ENCODE peak calls at places on chromosomes 13 and 19, in ten cellular contexts. S is CD8-positive, alpha-beta T cell; Z is A673; L is mammary epithelial cell; W is dorsolateral prefrontal cortex; D is neural progenitor cell; G is cardiac muscle cell; H is AG04449; N is ascending aorta; M is ovary. I is an unnamed sample.

GRCh38 chr19:37334179-37335071 is 36.5 kb upstream of the ZNF527 start:
- DNase-seq in D (peak; percentile 95), H (peak; percentile 29), G (peak; percentile 96), W (peak; percentile 98), S (peak; percentile 90), N (peak; percentile 69), L (peak; percentile 84), Z (peak; percentile 97), M (peak; percentile 89), I (peak; percentile 92)

GRCh38 chr13:66210677-66211076 is 1019.5 kb downstream of the PCDH9 start:
- DNase-seq in W (no peak), M (no peak), Z (no peak), H (peak; percentile 85), G (no peak), L (no peak), N (no peak), D (no peak), S (no peak), I (no peak)

GRCh38 chr19:10871711-10872550 is 578 bp downstream of the CARM1 start:
- DNase-seq in H (no peak), W (no peak), D (peak; percentile 74), M (peak; percentile 80), S (peak; percentile 19), G (peak; percentile 60), N (no peak), L (peak; percentile 19), Z (peak; percentile 65), I (no peak)

GRCh38 chr19:10316229-10317044 is 622 bp upstream of the FDX2 start:
- DNase-seq in W (no peak), M (no peak), G (no peak), L (no peak), S (no peak), Z (no peak), H (no peak), D (no peak), N (no peak), I (no peak)

GRCh38 chr13:71290963-71291937 is 575.8 kb downstream of the DACH1 start:
- DNase-seq in H (no peak), S (peak; percentile 25), G (no peak), Z (peak; percentile 11), L (peak; percentile 43), W (no peak), M (peak; percentile 20), N (no peak), D (no peak), I (no peak)

GRCh38 chr13:45333973-45334922 is 6.7 kb downstream of the TPT1 start:
- DNase-seq in W (no peak), H (no peak), D (no peak), L (peak; percentile 42), N (no peak), G (no peak), Z (no peak), S (peak; percentile 49), M (no peak), I (no peak)

GRCh38 chr19:10421981-10422461 is 1.7 kb downstream of the PDE4A start:
- DNase-seq in S (no peak), H (no peak), D (no peak), M (no peak), L (no peak), N (no peak), G (no peak), W (no peak), Z (peak; percentile 53), I (no peak)

GRCh38 chr19:13260883-13261653 is 110.9 kb downstream of the IER2 start:
- DNase-seq in H (peak; percentile 36), M (no peak), L (peak; percentile 94), Z (no peak), S (no peak), N (no peak), W (no peak), D (no peak), G (no peak), I (no peak)

GRCh38 chr19:43798546-43799409 is 3.5 kb downstream of the LYPD5 start:
- DNase-seq in S (peak; percentile 63), N (no peak), D (peak; percentile 66), G (peak; percentile 7), H (no peak), Z (peak; percentile 39), M (peak; percentile 37), W (peak; percentile 55), L (peak; percentile 90), I (no peak)

GRCh38 chr13:112972258-112972657 is 3.2 kb downstream of the MCF2L start:
- DNase-seq in H (no peak), D (no peak), S (no peak), Z (no peak), G (no peak), M (no peak), W (no peak), N (no peak), L (no peak), I (no peak)
- TF ChIP-seq CTCF in H (no peak), D (no peak), S (no peak), Z (no peak), G (no peak), M (no peak), W (no peak), N (no peak), L (no peak), I (no peak)

DNA sequence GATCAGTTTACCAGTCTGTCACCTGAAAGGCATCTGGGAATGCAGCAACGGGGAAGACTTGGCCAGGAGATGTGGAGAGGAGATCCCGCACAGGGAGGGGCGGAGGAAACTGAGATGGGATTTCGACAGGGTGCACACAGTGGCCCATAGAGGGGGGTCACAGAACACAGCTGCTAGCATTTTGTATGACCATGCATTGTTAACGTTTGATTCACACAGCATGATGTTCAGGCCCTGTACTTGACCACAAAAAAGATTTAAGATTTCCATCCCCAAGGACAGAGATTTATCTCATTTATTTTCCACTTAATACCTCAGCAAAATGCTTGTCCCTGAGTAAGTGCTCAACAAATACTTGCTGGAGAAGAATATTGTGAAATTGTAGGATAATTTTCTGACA is 63.2 kb downstream of the RAB20 start:
- DNase-seq in L (no peak), N (no peak), H (no peak), D (no peak), Z (no peak), M (no peak), S (no peak), W (no peak), G (no peak), I (no peak)
- TF ChIP-seq CTCF in L (no peak), N (no peak), H (no peak), D (no peak), Z (no peak), M (no peak), S (no peak), W (no peak), G (no peak), I (no peak)

GRCh38 chr19:3321696-3322095 is 44.7 kb upstream of the NFIC start:
- DNase-seq in M (no peak), G (no peak), L (no peak), H (no peak), W (no peak), Z (no peak), D (no peak), S (no peak), N (no peak), I (no peak)
- TF ChIP-seq CTCF in M (no peak), G (no peak), L (no peak), H (no peak), W (no peak), Z (no peak), D (no peak), S (no peak), N (no peak), I (no peak)

GRCh38 chr19:772043-772442 is 21.1 kb downstream of the MISP start:
- DNase-seq in N (no peak), H (no peak), M (no peak), D (no peak), S (no peak), L (no peak), Z (no peak), W (no peak), G (no peak), I (no peak)

GRCh38 chr19:768424-768823 is 17.5 kb downstream of the MISP start:
- DNase-seq in H (peak; percentile 45), N (no peak), W (no peak), M (peak; percentile 48), L (no peak), Z (no peak), S (no peak), G (peak; percentile 30), D (no peak), I (peak; percentile 91)

GRCh38 chr19:772730-773436 is 22.0 kb downstream of the MISP start:
- DNase-seq in H (no peak), S (no peak), M (no peak), G (peak; percentile 28), W (no peak), Z (no peak), L (no peak), D (peak; percentile 67), N (no peak), I (no peak)

GRCh38 chr19:769610-770009 is 18.7 kb downstream of the MISP start:
- DNase-seq in H (no peak), L (no peak), N (no peak), S (no peak), W (no peak), Z (no peak), D (no peak), G (no peak), M (no peak), I (no peak)

DNA sequence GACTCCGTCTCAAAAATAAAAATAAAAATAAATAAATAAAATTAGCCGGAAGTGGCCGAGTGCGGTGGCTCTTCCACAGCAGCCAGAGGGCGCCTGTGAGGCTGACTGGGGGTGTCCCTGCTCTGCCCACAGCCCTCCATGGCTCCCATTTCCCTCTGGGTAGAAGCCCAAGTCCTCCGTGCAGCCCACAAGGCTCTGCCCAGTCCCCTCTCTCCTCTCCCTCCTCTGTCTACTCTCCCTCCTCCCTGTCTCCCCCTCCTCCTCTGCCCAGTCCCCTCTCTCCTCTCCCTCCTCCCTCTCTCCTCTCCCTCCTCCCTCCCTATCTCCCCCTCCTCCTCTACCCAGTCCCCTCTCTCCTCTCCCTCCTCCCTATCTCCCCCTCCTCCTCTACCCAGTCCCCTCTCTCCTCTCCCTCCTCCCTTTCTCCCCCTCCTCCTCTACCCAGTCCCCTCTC is 20.4 kb downstream of the MISP start:
- DNase-seq in M (no peak), L (peak; percentile 28), W (no peak), H (no peak), N (no peak), S (no peak), D (peak; percentile 62), G (peak; percentile 60), Z (peak; percentile 77), I (no peak)
- TF ChIP-seq CTCF in M (no peak), L (peak; percentile 66), W (peak; percentile 38), H (peak; percentile 52), N (no peak), S (no peak), D (peak; percentile 52), G (peak; percentile 55), Z (peak; percentile 51), I (peak; percentile 67)

DNA sequence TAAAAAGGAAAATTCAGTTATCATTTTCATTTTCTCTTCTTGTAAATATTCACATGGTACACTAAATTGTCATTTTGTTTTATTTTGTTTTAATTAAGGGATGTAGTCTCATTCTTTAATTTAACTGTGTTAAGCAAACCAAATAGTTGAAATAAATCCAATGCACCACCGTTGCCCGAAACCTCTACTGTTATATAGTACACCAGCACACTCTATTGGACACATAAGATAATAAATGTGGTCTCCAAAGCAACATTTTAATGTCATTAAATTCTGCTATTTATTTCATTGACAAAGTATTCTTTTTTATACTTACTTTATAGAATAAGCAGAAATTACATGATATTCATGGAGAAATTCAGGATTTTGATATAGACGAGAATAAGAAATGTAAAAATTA is 156.4 kb upstream of the FREM2 start:
- DNase-seq in D (no peak), M (no peak), H (no peak), N (no peak), G (peak; percentile 29), Z (peak; percentile 57), W (no peak), L (peak; percentile 5), S (no peak), I (no peak)
- TF ChIP-seq CTCF in D (peak; percentile 47), M (no peak), H (no peak), N (no peak), G (peak; percentile 40), Z (peak; percentile 68), W (peak; percentile 54), L (peak; percentile 54), S (no peak), I (peak; percentile 44)

I was measured in osteocyte.